ENCODE peak calls at places on chromosomes 3 and 15, in five cellular contexts. One of them, this sample, is unnamed.

GRCh38 chr15:35321926-35322325 is 224.0 kb downstream of the DPH6 start:
- DNase-seq in IMR-90: no peak
- DNase-seq in GM23248: no peak
- DNase-seq in neural progenitor cell: no peak
- DNase-seq in mesendoderm: no peak
- DNase-seq in this sample: no peak

GRCh38 chr3:11143476-11143875 is 10.8 kb upstream of the HRH1 start:
- DNase-seq in neural progenitor cell: no peak
- DNase-seq in IMR-90: peak; percentile 64
- DNase-seq in mesendoderm: no peak
- DNase-seq in GM23248: peak; percentile 47
- DNase-seq in this sample: no peak

GRCh38 chr15:88621789-88622604 is 857 bp downstream of the AEN start:
- DNase-seq in IMR-90: peak; percentile 67
- DNase-seq in GM23248: peak; percentile 75
- DNase-seq in neural progenitor cell: peak; percentile 26
- DNase-seq in mesendoderm: no peak
- DNase-seq in this sample: peak; percentile 24

GRCh38 chr3:23762214-23763039 is 43.3 kb upstream of the UBE2E1 start:
- DNase-seq in IMR-90: no peak
- DNase-seq in mesendoderm: no peak
- DNase-seq in neural progenitor cell: no peak
- DNase-seq in GM23248: peak; percentile 44
- DNase-seq in this sample: no peak

GRCh38 chr3:29513236-29513635 is 232.4 kb downstream of the RBMS3 start:
- DNase-seq in GM23248: peak; percentile 31
- DNase-seq in IMR-90: peak; percentile 31
- DNase-seq in mesendoderm: no peak
- DNase-seq in neural progenitor cell: no peak
- DNase-seq in this sample: no peak

GRCh38 chr15:88657326-88658069 is 18.7 kb downstream of the ISG20 start:
- DNase-seq in IMR-90: peak; percentile 61
- DNase-seq in mesendoderm: peak; percentile 66
- DNase-seq in neural progenitor cell: peak; percentile 79
- DNase-seq in GM23248: peak; percentile 81
- DNase-seq in this sample: no peak

GRCh38 chr3:182925330-182925943 is 54.9 kb downstream of the DCUN1D1 start:
- DNase-seq in GM23248: peak; percentile 81
- DNase-seq in neural progenitor cell: no peak
- DNase-seq in IMR-90: peak; percentile 66
- DNase-seq in mesendoderm: no peak
- DNase-seq in this sample: no peak

GRCh38 chr3:143150979-143151726 is 31.6 kb downstream of the CHST2 start:
- DNase-seq in GM23248: peak; percentile 30
- DNase-seq in neural progenitor cell: no peak
- DNase-seq in IMR-90: no peak
- DNase-seq in mesendoderm: no peak
- DNase-seq in this sample: no peak

GRCh38 chr15:90188914-90189748 is 12.0 kb upstream of the SEMA4B start:
- DNase-seq in GM23248: no peak
- DNase-seq in IMR-90: no peak
- DNase-seq in mesendoderm: no peak
- DNase-seq in neural progenitor cell: no peak
- DNase-seq in this sample: no peak

GRCh38 chr3:126261037-126261436 is 80.7 kb upstream of the ALDH1L1 start:
- DNase-seq in IMR-90: peak; percentile 61
- DNase-seq in mesendoderm: peak; percentile 79
- DNase-seq in neural progenitor cell: peak; percentile 48
- DNase-seq in GM23248: peak; percentile 62
- DNase-seq in this sample: peak; percentile 46

GRCh38 chr3:44114142-44114541 is 127.5 kb upstream of the TOPAZ1 start:
- DNase-seq in GM23248: peak; percentile 56
- DNase-seq in mesendoderm: peak; percentile 74
- DNase-seq in neural progenitor cell: peak; percentile 70
- DNase-seq in IMR-90: peak; percentile 3
- DNase-seq in this sample: peak; percentile 41

GRCh38 chr15:90482124-90483011 is 47.4 kb upstream of the CRTC3 start:
- DNase-seq in mesendoderm: peak; percentile 59
- DNase-seq in GM23248: peak; percentile 67
- DNase-seq in neural progenitor cell: peak; percentile 59
- DNase-seq in IMR-90: peak; percentile 66
- DNase-seq in this sample: peak; percentile 52

GRCh38 chr15:44726568-44727461 is 9.5 kb upstream of the TRIM69 start:
- DNase-seq in mesendoderm: peak; percentile 89
- DNase-seq in neural progenitor cell: no peak
- DNase-seq in GM23248: peak; percentile 95
- DNase-seq in IMR-90: peak; percentile 94
- DNase-seq in this sample: peak; percentile 78

GRCh38 chr3:14242490-14243311 is 64.1 kb downstream of the LSM3 start:
- DNase-seq in IMR-90: no peak
- DNase-seq in mesendoderm: no peak
- DNase-seq in GM23248: no peak
- DNase-seq in neural progenitor cell: peak; percentile 54
- DNase-seq in this sample: peak; percentile 15

GRCh38 chr3:102736961-102737304 is 302.1 kb downstream of the ZPLD1 start:
- DNase-seq in mesendoderm: no peak
- DNase-seq in neural progenitor cell: no peak
- DNase-seq in GM23248: no peak
- DNase-seq in IMR-90: no peak
- DNase-seq in this sample: no peak

GRCh38 chr15:93001881-93002280 is 87.1 kb downstream of the RGMA start:
- DNase-seq in neural progenitor cell: no peak
- DNase-seq in GM23248: peak; percentile 32
- DNase-seq in mesendoderm: no peak
- DNase-seq in IMR-90: no peak
- DNase-seq in this sample: no peak

GRCh38 chr15:51600114-51600513 is 22.5 kb downstream of the DMXL2 start:
- DNase-seq in mesendoderm: no peak
- DNase-seq in GM23248: peak; percentile 23
- DNase-seq in neural progenitor cell: no peak
- DNase-seq in IMR-90: peak; percentile 43
- DNase-seq in this sample: no peak

GRCh38 chr15:43943511-43943910 is 116.7 kb downstream of the WDR76 start:
- DNase-seq in neural progenitor cell: no peak
- DNase-seq in mesendoderm: no peak
- DNase-seq in IMR-90: peak; percentile 77
- DNase-seq in GM23248: peak; percentile 76
- DNase-seq in this sample: no peak

GRCh38 chr3:106482436-106482835 is 613.6 kb upstream of the CBLB start:
- DNase-seq in IMR-90: peak; percentile 55
- DNase-seq in neural progenitor cell: no peak
- DNase-seq in GM23248: peak; percentile 37
- DNase-seq in mesendoderm: no peak
- DNase-seq in this sample: no peak

GRCh38 chr15:41501961-41502786 is 8.5 kb downstream of the ITPKA start:
- DNase-seq in neural progenitor cell: peak; percentile 56
- DNase-seq in GM23248: peak; percentile 38
- DNase-seq in IMR-90: no peak
- DNase-seq in mesendoderm: peak; percentile 46
- DNase-seq in this sample: no peak

GRCh38 chr3:23071306-23071705 is 131.8 kb upstream of the UBE2E2 start:
- DNase-seq in neural progenitor cell: no peak
- DNase-seq in IMR-90: no peak
- DNase-seq in GM23248: no peak
- DNase-seq in mesendoderm: no peak
- DNase-seq in this sample: no peak

GRCh38 chr3:125684199-125684598 is 88.9 kb upstream of the OSBPL11 start:
- DNase-seq in IMR-90: peak; percentile 12
- DNase-seq in mesendoderm: peak; percentile 76
- DNase-seq in neural progenitor cell: peak; percentile 73
- DNase-seq in GM23248: peak; percentile 23
- DNase-seq in this sample: no peak

GRCh38 chr15:94327356-94327936 is 96.1 kb downstream of the MCTP2 start:
- DNase-seq in IMR-90: peak; percentile 50
- DNase-seq in neural progenitor cell: peak; percentile 34
- DNase-seq in GM23248: peak; percentile 65
- DNase-seq in mesendoderm: peak; percentile 36
- DNase-seq in this sample: no peak

GRCh38 chr3:146214493-146214892 is 36.4 kb downstream of the PLSCR4 start:
- DNase-seq in IMR-90: no peak
- DNase-seq in neural progenitor cell: no peak
- DNase-seq in mesendoderm: no peak
- DNase-seq in GM23248: no peak
- DNase-seq in this sample: no peak

GRCh38 chr3:131733086-131733841 is 230.5 kb upstream of the MRPL3 start:
- DNase-seq in IMR-90: no peak
- DNase-seq in neural progenitor cell: no peak
- DNase-seq in GM23248: no peak
- DNase-seq in mesendoderm: no peak
- DNase-seq in this sample: no peak

GRCh38 chr15:70495988-70496387 is 267.4 kb downstream of the UACA start:
- DNase-seq in IMR-90: no peak
- DNase-seq in GM23248: no peak
- DNase-seq in mesendoderm: no peak
- DNase-seq in neural progenitor cell: no peak
- DNase-seq in this sample: no peak

GRCh38 chr3:32113981-32114566 is 7.7 kb downstream of the GPD1L start:
- DNase-seq in IMR-90: no peak
- DNase-seq in GM23248: no peak
- DNase-seq in mesendoderm: no peak
- DNase-seq in neural progenitor cell: no peak
- DNase-seq in this sample: no peak

GRCh38 chr3:166296179-166296783 is 459.1 kb upstream of the BCHE start:
- DNase-seq in IMR-90: no peak
- DNase-seq in GM23248: no peak
- DNase-seq in mesendoderm: no peak
- DNase-seq in neural progenitor cell: no peak
- DNase-seq in this sample: no peak

GRCh38 chr3:38006031-38006430 is 15.4 kb downstream of the VILL start:
- DNase-seq in neural progenitor cell: no peak
- DNase-seq in GM23248: no peak
- DNase-seq in IMR-90: no peak
- DNase-seq in mesendoderm: no peak
- DNase-seq in this sample: no peak

GRCh38 chr3:14849831-14850230 is 31.1 kb downstream of the FGD5 start:
- DNase-seq in IMR-90: no peak
- DNase-seq in neural progenitor cell: no peak
- DNase-seq in mesendoderm: no peak
- DNase-seq in GM23248: no peak
- DNase-seq in this sample: no peak

GRCh38 chr3:40978442-40978841 is 220.9 kb upstream of the CTNNB1 start:
- DNase-seq in GM23248: no peak
- DNase-seq in IMR-90: no peak
- DNase-seq in mesendoderm: no peak
- DNase-seq in neural progenitor cell: no peak
- DNase-seq in this sample: no peak
- H3K4me3 ChIP-seq in GM23248: no peak overlapping the region
- H3K4me3 ChIP-seq in IMR-90: no peak overlapping the region
- H3K4me3 ChIP-seq in mesendoderm: no peak overlapping the region
- H3K4me3 ChIP-seq in neural progenitor cell: no peak overlapping the region
- H3K4me3 ChIP-seq in this sample: no peak overlapping the region

GRCh38 chr3:122076414-122077292 is 21.5 kb downstream of the CD86 start:
- DNase-seq in GM23248: no peak
- DNase-seq in neural progenitor cell: no peak
- DNase-seq in mesendoderm: no peak
- DNase-seq in IMR-90: no peak
- DNase-seq in this sample: no peak

GRCh38 chr3:122079524-122079923 is 24.4 kb downstream of the CD86 start:
- DNase-seq in GM23248: no peak
- DNase-seq in mesendoderm: no peak
- DNase-seq in neural progenitor cell: no peak
- DNase-seq in IMR-90: no peak
- DNase-seq in this sample: no peak

GRCh38 chr3:122080188-122080587 is 25.0 kb downstream of the CD86 start:
- DNase-seq in IMR-90: no peak
- DNase-seq in GM23248: no peak
- DNase-seq in neural progenitor cell: no peak
- DNase-seq in mesendoderm: no peak
- DNase-seq in this sample: no peak

GRCh38 chr3:122077293-122078234 is 22.4 kb downstream of the CD86 start:
- DNase-seq in IMR-90: no peak
- DNase-seq in neural progenitor cell: no peak
- DNase-seq in GM23248: no peak
- DNase-seq in mesendoderm: no peak
- DNase-seq in this sample: no peak

DNA sequence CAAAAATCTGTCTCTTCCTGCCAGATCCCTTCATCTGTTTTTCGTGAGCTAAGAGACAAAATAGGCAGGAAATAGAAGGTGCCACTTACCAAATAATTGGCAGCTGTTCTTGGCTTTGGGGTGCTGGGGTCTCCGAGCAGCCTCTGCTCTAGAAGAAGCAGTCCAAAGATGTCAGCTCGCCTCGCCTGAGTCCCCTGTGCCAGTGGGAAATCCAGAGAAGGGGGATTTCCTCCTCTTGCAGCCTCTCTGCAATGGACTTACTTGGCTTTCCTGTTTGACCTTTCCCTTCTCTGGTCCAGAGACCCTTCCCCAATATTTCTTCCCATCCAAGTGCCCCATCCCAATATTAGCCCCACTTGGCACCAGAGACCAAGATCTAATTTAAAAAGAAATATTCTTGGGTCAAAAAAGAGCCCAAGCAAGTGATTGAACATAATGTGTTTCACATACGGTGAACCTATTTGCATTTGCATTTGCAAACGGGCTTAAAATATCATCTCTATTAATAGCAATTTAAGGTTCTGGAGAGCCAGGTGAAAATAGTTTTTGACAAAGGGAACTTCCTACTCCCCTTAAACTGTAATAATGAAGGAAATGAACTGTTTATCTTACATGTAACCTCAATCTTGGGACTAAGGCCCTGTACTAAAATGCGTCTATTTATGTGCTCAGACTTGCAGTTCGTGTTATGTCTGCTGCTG is 23.2 kb downstream of the CD86 start:
- DNase-seq in mesendoderm: no peak
- DNase-seq in neural progenitor cell: no peak
- DNase-seq in IMR-90: no peak
- DNase-seq in GM23248: no peak
- DNase-seq in this sample: no peak
- H3K9ac ChIP-seq in mesendoderm: no peak overlapping the region
- H3K9ac ChIP-seq in neural progenitor cell: no peak overlapping the region
- H3K9ac ChIP-seq in IMR-90: no peak overlapping the region
- H3K9ac ChIP-seq in GM23248: no peak overlapping the region
- H3K9ac ChIP-seq in this sample: no peak overlapping the region

GRCh38 chr15:63255485-63255990 is 21.9 kb upstream of the APH1B start:
- DNase-seq in mesendoderm: no peak
- DNase-seq in GM23248: no peak
- DNase-seq in neural progenitor cell: peak; percentile 43
- DNase-seq in IMR-90: no peak
- DNase-seq in this sample: no peak

GRCh38 chr15:63252292-63252691 is 25.1 kb upstream of the APH1B start:
- DNase-seq in mesendoderm: no peak
- DNase-seq in GM23248: no peak
- DNase-seq in IMR-90: no peak
- DNase-seq in neural progenitor cell: no peak
- DNase-seq in this sample: no peak

GRCh38 chr15:63258658-63259057 is 18.7 kb upstream of the APH1B start:
- DNase-seq in GM23248: no peak
- DNase-seq in neural progenitor cell: no peak
- DNase-seq in mesendoderm: no peak
- DNase-seq in IMR-90: no peak
- DNase-seq in this sample: no peak

GRCh38 chr15:63254991-63255390 is 22.4 kb upstream of the APH1B start:
- DNase-seq in neural progenitor cell: no peak
- DNase-seq in IMR-90: no peak
- DNase-seq in GM23248: no peak
- DNase-seq in mesendoderm: no peak
- DNase-seq in this sample: no peak

GRCh38 chr15:63256433-63256884 is 20.9 kb upstream of the APH1B start:
- DNase-seq in neural progenitor cell: peak; percentile 41
- DNase-seq in mesendoderm: peak; percentile 86
- DNase-seq in GM23248: peak; percentile 81
- DNase-seq in IMR-90: peak; percentile 84
- DNase-seq in this sample: no peak
- H3K4me3 ChIP-seq in neural progenitor cell: no peak overlapping the region
- H3K4me3 ChIP-seq in mesendoderm: no peak overlapping the region
- H3K4me3 ChIP-seq in GM23248: no peak overlapping the region
- H3K4me3 ChIP-seq in IMR-90: no peak overlapping the region
- H3K4me3 ChIP-seq in this sample: no peak overlapping the region

GRCh38 chr3:150394606-150395005 is 13.5 kb upstream of the TSC22D2 start:
- DNase-seq in GM23248: no peak
- DNase-seq in IMR-90: no peak
- DNase-seq in neural progenitor cell: no peak
- DNase-seq in mesendoderm: no peak
- DNase-seq in this sample: no peak
- H3K9ac ChIP-seq in GM23248: no peak overlapping the region
- H3K9ac ChIP-seq in IMR-90: no peak overlapping the region
- H3K9ac ChIP-seq in neural progenitor cell: no peak overlapping the region
- H3K9ac ChIP-seq in mesendoderm: no peak overlapping the region
- H3K9ac ChIP-seq in this sample: no peak overlapping the region

This sample was measured in colonic mucosa.